ENCODE peak calls at places on chromosomes 6 and 20, in ten cellular contexts. F is CD4-positive, CD25-positive, alpha-beta regulatory T cell; T is AG04449; M is A549; L is pons; K is OCI-LY7; U is COLO829; Q is activated CD4-positive, alpha-beta memory T cell treated with anti-CD3 and anti-CD28 coated beads, Interleukin-2, amount 10 ng/mL, durations not matched to agents 7 days and 5 days; N is NCI-H774; I is T-cell. H is an unnamed sample.

GRCh38 chr6:152267967-152268845 is 369.0 kb downstream of the SYNE1 start:
- DNase-seq in F (peak; percentile 42), T (no peak), M (peak; percentile 3), L (peak; percentile 49), K (peak; percentile 46), U (peak; percentile 14), Q (no peak), N (peak; percentile 14), I (no peak), H (no peak)

GRCh38 chr6:169250660-169251059 is 3.0 kb downstream of the THBS2 start:
- DNase-seq in F (no peak), T (peak; percentile 36), M (peak; percentile 16), L (peak; percentile 97), K (no peak), U (peak; percentile 84), Q (no peak), N (no peak), I (no peak), H (peak; percentile 41)

GRCh38 chr6:43966374-43966658 is 160.9 kb downstream of the MRPL14 start:
- DNase-seq in F (no peak), T (no peak), M (no peak), L (no peak), K (no peak), U (no peak), Q (no peak), N (no peak), I (no peak), H (no peak)

GRCh38 chr20:52209154-52209571 is 17.6 kb upstream of the ZFP64 start:
- DNase-seq in F (no peak), T (no peak), M (no peak), L (no peak), K (no peak), U (no peak), Q (no peak), N (no peak), I (no peak), H (peak; percentile 53)

GRCh38 chr6:33665957-33666356 is 44.8 kb downstream of the ITPR3 start:
- DNase-seq in F (no peak), T (no peak), M (no peak), L (no peak), K (no peak), U (no peak), Q (no peak), N (no peak), I (no peak), H (no peak)

GRCh38 chr6:31701666-31702420 is 1.3 kb downstream of the ABHD16A start:
- DNase-seq in F (peak; percentile 20), T (no peak), M (no peak), L (peak; percentile 18), K (no peak), U (no peak), Q (no peak), N (peak; percentile 25), I (no peak), H (no peak)

GRCh38 chr6:15793288-15793687 is 130.5 kb upstream of the DTNBP1 start:
- DNase-seq in F (no peak), T (peak; percentile 9), M (no peak), L (no peak), K (no peak), U (peak; percentile 76), Q (no peak), N (no peak), I (no peak), H (no peak)

GRCh38 chr20:63230800-63231268 is 4.9 kb upstream of the BIRC7 start:
- DNase-seq in F (peak; percentile 17), T (no peak), M (peak; percentile 56), L (peak; percentile 56), K (no peak), U (no peak), Q (no peak), N (no peak), I (no peak), H (peak; percentile 80)

GRCh38 chr20:44083220-44083933 is 103.6 kb downstream of the JPH2 start:
- DNase-seq in F (no peak), T (no peak), M (no peak), L (no peak), K (no peak), U (no peak), Q (no peak), N (no peak), I (no peak), H (no peak)

GRCh38 chr6:33161354-33162320 is 30.6 kb downstream of the COL11A2 start:
- DNase-seq in F (peak; percentile 73), T (no peak), M (peak; percentile 37), L (peak; percentile 42), K (peak; percentile 71), U (peak; percentile 81), Q (peak; percentile 86), N (peak; percentile 40), I (peak; percentile 70), H (peak; percentile 86)

GRCh38 chr6:165218816-165219215 is 90.6 kb downstream of the C6orf118 start:
- DNase-seq in F (no peak), T (no peak), M (no peak), L (no peak), K (no peak), U (peak; percentile 34), Q (no peak), N (no peak), I (no peak), H (no peak)

H was measured in WTC11.